ENCODE peak calls at places on chromosomes 13 and 19, in eight cellular contexts. W, O, Y, M, U, G, P and N are unnamed samples.

GRCh38 chr19:771332-771785 is 20.4 kb downstream of the MISP start:
- DNase-seq in W (peak), O (peak), Y (no peak), M (no peak), U (no peak), G (no peak), P (no peak), N (no peak)

GRCh38 chr19:17058236-17058635 is 17.0 kb downstream of the HAUS8 start:
- DNase-seq in W (no peak), O (no peak), Y (no peak), M (no peak), U (no peak), G (no peak), P (no peak), N (no peak)

GRCh38 chr19:32067686-32068085 is 277.7 kb upstream of the ZNF507 start:
- DNase-seq in W (peak), O (peak), Y (no peak), M (no peak), U (no peak), G (no peak), P (no peak), N (no peak)

GRCh38 chr13:31797154-31797775 is 57.9 kb downstream of the RXFP2 start:
- DNase-seq in W (peak), O (peak), Y (no peak), M (no peak), U (no peak), G (no peak), P (no peak), N (no peak)

GRCh38 chr13:37029617-37030016 is 29.0 kb downstream of the EXOSC8 start:
- DNase-seq in W (no peak), O (no peak), Y (no peak), M (no peak), U (no peak), G (no peak), P (no peak), N (no peak)

GRCh38 chr19:33661336-33661735 is 39.6 kb downstream of the CHST8 start:
- DNase-seq in W (no peak), O (no peak), Y (no peak), M (no peak), U (no peak), G (no peak), P (no peak), N (peak)

GRCh38 chr13:42270857-42271215 is 1.1 kb upstream of the AKAP11 start:
- DNase-seq in W (no peak), O (no peak), Y (no peak), M (no peak), U (no peak), G (no peak), P (no peak), N (no peak)

GRCh38 chr13:112954488-112955270 is 14.3 kb upstream of the MCF2L start:
- DNase-seq in W (no peak), O (no peak), Y (peak), M (peak), U (no peak), G (no peak), P (no peak), N (no peak)

GRCh38 chr13:48660356-48661076 is 6.8 kb downstream of the CYSLTR2 start:
- DNase-seq in W (no peak), O (no peak), Y (peak), M (no peak), U (no peak), G (no peak), P (no peak), N (no peak)

DNA sequence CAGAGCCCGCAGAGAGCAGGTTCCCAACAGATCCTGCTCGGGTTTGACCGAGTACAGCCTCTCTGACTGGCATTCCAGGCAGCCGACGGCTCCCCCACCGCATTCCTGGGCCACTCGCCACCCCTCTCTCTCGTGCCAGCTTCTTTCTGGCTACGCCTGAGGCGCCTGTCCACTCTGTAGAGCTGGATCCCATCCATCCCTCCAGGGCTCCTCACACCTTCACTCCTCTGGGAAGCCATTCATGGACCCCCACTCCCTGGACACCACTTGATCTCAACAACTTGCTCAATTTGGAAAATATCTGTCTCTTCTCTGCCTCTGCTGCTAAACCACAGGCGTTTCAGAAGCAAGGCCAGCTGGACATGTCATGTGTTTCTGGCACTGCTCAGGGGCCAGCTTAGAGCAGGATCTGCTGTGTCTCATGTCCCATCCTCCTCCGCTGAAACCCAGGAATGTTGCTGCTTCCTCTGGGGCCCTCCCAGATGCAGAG is 30.6 kb upstream of the ATP1A3 start:
- DNase-seq in W (no peak), O (no peak), Y (peak), M (no peak), U (peak), G (no peak), P (no peak), N (no peak)
- TF ChIP-seq POLR2AphosphoS5 in W (no peak), O (no peak), Y (peak), M (no peak), U (no peak), G (no peak), P (no peak), N (no peak)

GRCh38 chr19:7544626-7545025 is 9.1 kb downstream of the PNPLA6 start:
- DNase-seq in W (no peak), O (no peak), Y (peak), M (no peak), U (no peak), G (no peak), P (no peak), N (no peak)
- TF ChIP-seq POLR2AphosphoS5 in W (no peak), O (no peak), Y (no peak), M (no peak), U (no peak), G (no peak), P (no peak), N (no peak)

GRCh38 chr13:50400035-50400726 is 384.9 kb downstream of the KCNRG start:
- DNase-seq in W (no peak), O (no peak), Y (no peak), M (no peak), U (no peak), G (no peak), P (no peak), N (no peak)

GRCh38 chr13:50403311-50403710 is 388.1 kb downstream of the KCNRG start:
- DNase-seq in W (no peak), O (no peak), Y (peak), M (peak), U (peak), G (no peak), P (no peak), N (no peak)

GRCh38 chr13:50404769-50405168 is 389.5 kb downstream of the KCNRG start:
- DNase-seq in W (no peak), O (no peak), Y (no peak), M (no peak), U (no peak), G (no peak), P (no peak), N (no peak)

GRCh38 chr13:50401721-50402510 is 386.7 kb downstream of the KCNRG start:
- DNase-seq in W (no peak), O (no peak), Y (no peak), M (no peak), U (no peak), G (no peak), P (no peak), N (no peak)

DNA sequence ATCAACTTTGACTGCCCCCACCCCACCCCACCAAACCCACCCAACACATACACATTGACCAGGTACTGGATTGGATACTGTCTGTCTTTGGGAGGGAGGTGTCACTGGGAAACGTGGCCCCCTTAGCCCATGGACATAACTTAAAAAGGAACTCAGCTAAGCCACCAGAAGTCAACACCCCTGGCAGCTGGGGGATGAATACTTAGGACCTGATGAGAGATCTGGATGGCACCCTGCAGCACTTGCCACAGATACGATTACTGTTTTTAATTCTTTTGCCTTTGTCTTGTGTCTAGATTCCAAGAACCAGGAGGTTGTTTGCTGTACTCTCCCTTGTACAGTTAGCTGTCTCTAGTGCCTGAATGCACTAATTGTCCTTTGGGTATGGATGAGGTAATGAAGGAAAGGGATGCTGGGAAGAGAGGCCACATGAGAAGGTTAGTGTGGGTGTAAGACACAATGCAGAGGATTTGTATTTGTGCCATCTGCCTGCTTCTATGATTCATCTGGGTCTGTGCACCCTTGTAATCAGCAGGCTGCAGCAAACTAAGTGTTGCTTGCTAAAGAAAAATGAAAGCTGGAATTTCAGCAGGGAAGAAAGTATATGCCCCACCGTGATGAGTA is 385.8 kb downstream of the KCNRG start:
- DNase-seq in W (no peak), O (no peak), Y (no peak), M (no peak), U (no peak), G (no peak), P (no peak), N (no peak)
- TF ChIP-seq POLR2AphosphoS5 in W (no peak), O (no peak), Y (no peak), M (no peak), U (no peak), G (no peak), P (no peak), N (no peak)

GRCh38 chr13:99743079-99743478 is 228.5 kb downstream of the ZIC5 start:
- DNase-seq in W (no peak), O (no peak), Y (no peak), M (no peak), U (no peak), G (no peak), P (no peak), N (no peak)

GRCh38 chr13:99737456-99737855 is 234.1 kb downstream of the ZIC5 start:
- DNase-seq in W (no peak), O (no peak), Y (no peak), M (peak), U (no peak), G (no peak), P (no peak), N (no peak)

GRCh38 chr13:99746857-99747710 is 224.5 kb downstream of the ZIC5 start:
- DNase-seq in W (no peak), O (peak), Y (no peak), M (no peak), U (no peak), G (no peak), P (no peak), N (no peak)

GRCh38 chr13:99740261-99740979 is 231.1 kb downstream of the ZIC5 start:
- DNase-seq in W (no peak), O (no peak), Y (no peak), M (no peak), U (no peak), G (no peak), P (no peak), N (no peak)

GRCh38 chr13:99741979-99742378 is 229.6 kb downstream of the ZIC5 start:
- DNase-seq in W (no peak), O (peak), Y (no peak), M (no peak), U (no peak), G (no peak), P (no peak), N (no peak)
- TF ChIP-seq POLR2AphosphoS5 in W (no peak), O (no peak), Y (no peak), M (no peak), U (no peak), G (no peak), P (no peak), N (no peak)

GRCh38 chr19:12665646-12666304 is 767 bp downstream of the MAN2B1 start:
- DNase-seq in W (no peak), O (no peak), Y (peak), M (no peak), U (no peak), G (peak), P (no peak), N (no peak)

GRCh38 chr19:12665281-12665573 is 1.3 kb downstream of the MAN2B1 start:
- DNase-seq in W (no peak), O (no peak), Y (peak), M (peak), U (no peak), G (peak), P (no peak), N (no peak)

GRCh38 chr19:12667903-12668302 is 1.3 kb downstream of the WDR83 start:
- DNase-seq in W (no peak), O (no peak), Y (no peak), M (no peak), U (no peak), G (peak), P (no peak), N (no peak)

GRCh38 chr19:12666305-12667048 is at the start of the genes MAN2B1 and WDR83:
- DNase-seq in W (peak), O (peak), Y (peak), M (peak), U (peak), G (peak), P (no peak), N (no peak)

GRCh38 chr19:12664406-12665280 is 1.9 kb downstream of the MAN2B1 start:
- DNase-seq in W (peak), O (peak), Y (no peak), M (no peak), U (no peak), G (peak), P (no peak), N (no peak)
- TF ChIP-seq POLR2AphosphoS5 in W (no peak), O (no peak), Y (no peak), M (no peak), U (no peak), G (no peak), P (no peak), N (no peak)

GRCh38 chr19:3970808-3971598 is at the start of gene DAPK3:
- DNase-seq in W (peak), O (peak), Y (peak), M (peak), U (peak), G (peak), P (peak), N (no peak)

GRCh38 chr19:3969435-3970312 is 1.2 kb downstream of the DAPK3 start:
- DNase-seq in W (peak), O (peak), Y (peak), M (peak), U (peak), G (peak), P (no peak), N (no peak)

GRCh38 chr19:3970313-3970807 is 539 bp downstream of the DAPK3 start:
- DNase-seq in W (no peak), O (no peak), Y (no peak), M (no peak), U (no peak), G (no peak), P (no peak), N (peak)

GRCh38 chr19:3966051-3967017 is 4.6 kb downstream of the DAPK3 start:
- DNase-seq in W (no peak), O (no peak), Y (no peak), M (peak), U (no peak), G (peak), P (no peak), N (no peak)

DNA sequence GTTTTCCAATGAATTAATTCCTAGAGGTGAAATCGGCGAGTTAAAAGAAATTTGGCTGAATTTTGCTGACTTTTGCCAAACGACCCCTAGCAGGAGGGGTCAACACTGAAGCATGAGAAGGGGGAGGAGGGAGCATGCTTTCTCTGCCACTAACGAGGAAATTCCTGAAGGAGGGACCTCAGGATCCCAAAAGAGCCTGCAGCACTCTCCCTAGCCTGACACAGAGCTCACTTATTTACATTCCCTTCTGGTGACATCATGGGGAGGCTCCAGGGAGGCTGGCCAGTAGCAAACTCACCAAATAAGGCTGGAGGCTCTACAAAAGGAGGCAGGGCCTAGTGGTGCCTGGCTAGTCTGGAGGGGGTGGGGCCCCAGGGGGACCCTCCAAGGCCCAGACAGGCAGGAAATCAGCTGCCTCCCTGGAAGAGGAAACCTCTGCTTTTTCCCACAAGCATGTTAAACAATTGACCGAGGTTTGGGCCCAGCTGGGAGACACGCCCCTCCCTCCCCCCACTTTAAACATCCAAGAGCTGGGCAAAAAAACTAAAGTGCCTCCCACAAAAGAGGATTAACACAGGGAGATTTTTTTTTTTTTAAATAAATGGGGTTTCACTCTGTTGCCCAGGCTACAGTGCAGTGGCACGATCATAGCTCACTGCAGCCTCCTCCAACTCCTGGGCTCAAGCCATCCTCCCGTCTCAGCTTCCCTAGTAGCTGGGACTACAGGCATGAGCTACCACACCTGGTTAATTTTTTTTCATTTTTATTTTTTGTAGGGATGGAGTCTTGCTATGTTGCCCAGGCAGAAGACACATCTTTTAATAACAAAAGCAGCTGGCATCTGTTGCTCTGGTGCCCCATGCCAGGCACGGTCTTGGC is 2.1 kb downstream of the DAPK3 start:
- DNase-seq in W (peak), O (peak), Y (peak), M (peak), U (peak), G (peak), P (peak), N (no peak)
- TF ChIP-seq POLR2AphosphoS5 in W (no peak), O (no peak), Y (peak), M (peak), U (peak), G (peak), P (no peak), N (peak)

DNA sequence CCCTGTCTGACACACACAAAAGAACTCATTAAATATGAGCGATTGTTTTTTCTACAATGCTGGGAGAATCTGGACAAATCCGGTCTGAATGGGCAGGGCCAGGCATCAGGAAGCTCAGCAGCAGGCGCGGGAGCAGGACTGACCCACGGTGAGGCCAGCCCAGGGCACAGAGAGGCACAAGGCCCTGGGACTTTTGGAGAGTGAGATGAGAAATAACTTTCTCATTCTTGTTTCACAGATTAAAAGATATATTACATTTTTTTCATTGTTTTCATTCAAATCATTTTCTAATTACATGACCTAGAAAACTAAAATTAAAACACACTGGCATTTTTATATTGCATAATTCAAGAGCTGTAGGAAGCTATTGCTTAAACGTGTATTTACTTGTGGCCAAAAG is 133.0 kb downstream of the TNFRSF19 start:
- DNase-seq in W (no peak), O (no peak), Y (no peak), M (no peak), U (no peak), G (no peak), P (no peak), N (no peak)
- TF ChIP-seq POLR2AphosphoS5 in W (no peak), O (no peak), Y (no peak), M (no peak), U (no peak), G (no peak), P (no peak), N (no peak)

DNA sequence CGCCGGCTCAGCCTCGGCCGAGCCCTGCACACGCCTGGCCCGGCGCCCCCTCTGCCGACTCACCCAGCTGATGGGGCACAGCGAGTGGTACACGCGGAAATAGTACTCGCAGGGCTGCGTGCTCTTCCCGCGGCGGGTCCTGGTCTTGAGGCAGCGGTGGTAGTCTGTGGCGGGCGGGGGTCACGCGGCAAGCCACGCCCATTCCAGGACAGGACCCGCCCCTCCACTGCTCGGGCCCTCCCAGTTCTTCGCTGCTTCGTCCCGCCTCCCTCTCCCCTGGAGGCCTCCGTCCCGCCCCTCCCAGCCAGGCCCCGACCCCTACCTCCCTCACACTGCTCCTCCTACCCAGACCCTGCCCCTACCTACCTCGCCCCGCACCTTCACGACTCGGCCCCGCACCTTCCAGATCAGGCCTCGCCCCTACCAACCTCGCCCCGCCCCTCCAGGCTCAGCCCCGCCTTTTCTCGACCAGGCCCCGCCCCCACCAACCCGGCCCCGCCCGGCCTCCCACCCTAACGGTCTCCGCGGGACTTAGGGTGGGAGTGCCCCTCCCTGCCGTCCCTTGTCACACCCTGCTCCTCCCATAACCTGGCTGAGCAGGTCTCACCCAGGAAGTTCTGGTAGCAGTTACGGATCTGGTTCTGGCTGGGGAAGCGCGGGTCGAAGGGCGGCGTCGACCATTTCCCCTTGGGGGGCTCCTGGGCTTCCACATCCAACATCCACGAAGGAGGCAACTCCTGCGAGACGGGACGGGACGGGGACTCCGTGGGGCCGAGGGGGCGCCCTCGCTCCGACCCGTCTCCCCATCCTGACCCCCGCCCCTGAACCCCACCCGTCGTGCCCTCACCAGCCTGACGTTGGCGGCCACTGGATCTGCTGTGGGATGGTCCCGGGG is 469 bp downstream of the COX6B2 start:
- DNase-seq in W (peak), O (peak), Y (peak), M (peak), U (peak), G (peak), P (no peak), N (no peak)
- TF ChIP-seq POLR2AphosphoS5 in W (no peak), O (no peak), Y (no peak), M (peak), U (no peak), G (no peak), P (no peak), N (peak)